ENCODE peak calls at places on chromosomes 12 and 14, in four cellular contexts. Q, X, N and B are unnamed samples.
A peak's percentile ranks its signal among the peaks of the same experiment; 100 is the strongest.

GRCh38 chr12:116266220-116266619 is 11.3 kb downstream of the MED13L start:
- DNase-seq in Q (no peak), X (no peak), N (no peak), B (no peak)

GRCh38 chr12:132812631-132813305 is 15.9 kb downstream of the GOLGA3 start:
- DNase-seq in Q (no peak), X (no peak), N (no peak), B (no peak)

GRCh38 chr14:99191663-99192621 is 80.1 kb downstream of the BCL11B start:
- DNase-seq in Q (no peak), X (no peak), N (no peak), B (no peak)

GRCh38 chr12:106291342-106291741 is 11.2 kb upstream of the TCP11L2 start:
- DNase-seq in Q (no peak), X (no peak), N (no peak), B (no peak)

GRCh38 chr14:66443785-66444184 is 42.4 kb upstream of the CCDC196 start:
- DNase-seq in Q (no peak), X (no peak), N (no peak), B (no peak)

GRCh38 chr12:56154246-56154771 is 1.9 kb downstream of the MYL6B start:
- DNase-seq in Q (no peak), X (no peak), N (no peak), B (no peak)

GRCh38 chr12:93748672-93749403 is 71.7 kb downstream of the CRADD start:
- DNase-seq in Q (no peak), X (peak; percentile 52), N (no peak), B (no peak)

GRCh38 chr14:90444077-90444696 is 47.4 kb downstream of the CALM1 start:
- DNase-seq in Q (no peak), X (no peak), N (no peak), B (peak; percentile 37)

GRCh38 chr14:68506021-68506644 is 286.7 kb downstream of the ZFP36L1 start:
- DNase-seq in Q (no peak), X (no peak), N (no peak), B (no peak)

GRCh38 chr14:89236846-89237245 is 180.2 kb downstream of the FOXN3 start:
- DNase-seq in Q (no peak), X (no peak), N (no peak), B (no peak)

GRCh38 chr14:96745500-96746051 is 51.6 kb upstream of the VRK1 start:
- DNase-seq in Q (no peak), X (no peak), N (no peak), B (no peak)

GRCh38 chr12:68733661-68734071 is 12.3 kb upstream of the SLC35E3 start:
- DNase-seq in Q (no peak), X (no peak), N (no peak), B (no peak)

GRCh38 chr12:122960193-122960569 is 6.1 kb downstream of the ABCB9 start:
- DNase-seq in Q (no peak), X (no peak), N (no peak), B (no peak)

GRCh38 chr12:49231881-49232650 is 32.8 kb upstream of the TUBA1C start:
- DNase-seq in Q (no peak), X (no peak), N (no peak), B (no peak)

GRCh38 chr14:104678346-104678745 is 11.1 kb upstream of the INF2 start:
- DNase-seq in Q (no peak), X (peak; percentile 54), N (no peak), B (no peak)

GRCh38 chr12:95718001-95718400 is 72.6 kb downstream of the NTN4 start:
- DNase-seq in Q (no peak), X (no peak), N (no peak), B (no peak)

DNA sequence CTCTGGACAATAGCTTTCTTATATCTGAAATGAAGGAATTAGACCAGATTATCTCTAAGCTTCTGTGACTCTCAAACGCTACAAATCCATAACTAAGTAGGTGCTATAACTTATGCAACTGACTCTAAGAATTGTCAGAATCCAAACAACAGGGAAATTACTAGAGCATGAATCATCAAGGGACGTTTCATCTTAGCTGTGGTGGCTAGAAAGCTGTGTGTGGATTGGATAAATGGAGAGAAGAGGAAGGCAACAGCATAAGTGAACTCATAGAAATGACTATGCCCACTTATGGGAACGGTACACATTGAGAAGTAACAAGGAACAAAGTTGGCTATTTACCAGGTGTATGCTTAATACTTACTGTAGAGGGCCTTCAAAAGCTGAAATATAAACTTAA is 96.0 kb upstream of the NEDD1 start:
- DNase-seq in Q (no peak), X (no peak), N (no peak), B (peak; percentile 46)
- TF ChIP-seq CREM in Q (no peak), X (no peak), N (no peak), B (no peak)

DNA sequence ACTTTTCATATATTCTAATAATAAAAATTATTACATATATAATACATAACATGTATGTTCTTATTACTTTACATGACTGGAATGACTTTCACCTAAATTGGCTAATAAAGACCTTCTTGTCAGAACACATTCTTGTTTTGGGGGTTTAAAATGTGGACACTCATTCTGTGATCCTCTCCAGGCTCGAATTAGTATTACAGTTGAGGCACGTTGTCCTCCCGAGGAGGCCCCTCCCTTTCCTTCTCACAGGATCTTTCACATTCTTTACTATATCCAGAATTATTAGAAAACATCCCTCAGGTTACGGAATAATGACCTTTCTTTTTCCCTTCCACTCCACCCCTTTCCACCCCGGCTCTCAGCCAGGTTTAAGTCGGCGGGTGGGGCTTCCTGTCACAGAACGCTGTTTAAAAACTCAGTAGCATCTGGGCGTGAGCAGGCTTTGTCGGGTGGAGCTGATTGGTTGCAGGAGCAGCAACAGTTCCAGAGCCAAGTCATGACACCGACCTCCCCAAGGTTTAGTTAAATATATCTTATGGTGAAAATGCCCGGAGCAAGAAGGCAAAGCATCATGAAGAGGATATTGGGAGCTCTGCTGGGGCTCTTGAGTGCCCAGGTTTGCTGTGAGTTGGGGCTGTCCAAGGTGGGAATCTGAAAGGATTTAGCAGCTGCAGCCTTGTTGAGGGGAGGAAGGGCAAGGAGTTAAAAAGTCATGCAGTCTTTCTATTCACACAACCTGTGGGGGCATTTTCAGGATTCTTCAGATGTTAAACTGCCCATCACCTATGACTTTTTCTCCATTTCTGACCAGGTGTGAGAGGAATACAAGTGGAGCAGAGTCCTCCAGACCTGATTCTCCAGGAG is 396.7 kb upstream of the OR4E1 start:
- DNase-seq in Q (peak; percentile 41), X (no peak), N (no peak), B (no peak)
- TF ChIP-seq ATF2 in Q (no peak), X (no peak), N (no peak), B (no peak)

GRCh38 chr14:101562659-101563351 is 1.5 kb downstream of the DIO3 start:
- DNase-seq in Q (no peak), X (no peak), N (no peak), B (no peak)
- TF ChIP-seq CREM in Q (no peak), X (no peak), N (no peak), B (no peak)

DNA sequence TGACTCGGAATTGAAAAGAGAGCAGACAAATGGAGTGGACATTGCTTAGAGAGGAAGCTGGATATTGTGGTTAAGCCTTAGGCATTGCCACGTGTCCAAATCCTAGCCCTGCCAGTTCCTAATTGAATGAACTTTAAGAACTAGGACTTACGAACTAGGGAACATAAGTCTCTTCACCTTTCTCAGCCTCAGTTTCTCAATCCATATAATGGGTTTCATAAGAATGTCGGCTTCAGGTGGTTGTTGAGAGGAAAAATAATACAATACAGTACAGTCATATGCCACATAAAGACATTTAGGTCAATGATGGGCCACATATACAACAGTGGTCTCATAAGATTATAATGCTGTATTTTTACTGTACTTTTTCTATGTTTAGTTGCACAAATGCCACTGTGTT is 14.6 kb upstream of the TBX5 start:
- DNase-seq in Q (no peak), X (no peak), N (no peak), B (no peak)
- TF ChIP-seq ATF2 in Q (no peak), X (no peak), N (no peak), B (no peak)

GRCh38 chr12:32309811-32310755 is 89.3 kb upstream of the FGD4 start:
- DNase-seq in Q (no peak), X (no peak), N (no peak), B (no peak)

GRCh38 chr12:32307352-32307751 is 92.0 kb upstream of the FGD4 start:
- DNase-seq in Q (no peak), X (no peak), N (no peak), B (no peak)

GRCh38 chr12:32312049-32312670 is 87.2 kb upstream of the FGD4 start:
- DNase-seq in Q (no peak), X (no peak), N (peak; percentile 21), B (peak; percentile 42)
- TF ChIP-seq CREM in Q (no peak), X (no peak), N (no peak), B (no peak)

GRCh38 chr12:64656429-64656828 is 46.1 kb downstream of the RASSF3 start:
- DNase-seq in Q (no peak), X (no peak), N (no peak), B (peak; percentile 90)
- TF ChIP-seq ATF2 in Q (no peak), X (no peak), N (no peak), B (peak; percentile 62)

DNA sequence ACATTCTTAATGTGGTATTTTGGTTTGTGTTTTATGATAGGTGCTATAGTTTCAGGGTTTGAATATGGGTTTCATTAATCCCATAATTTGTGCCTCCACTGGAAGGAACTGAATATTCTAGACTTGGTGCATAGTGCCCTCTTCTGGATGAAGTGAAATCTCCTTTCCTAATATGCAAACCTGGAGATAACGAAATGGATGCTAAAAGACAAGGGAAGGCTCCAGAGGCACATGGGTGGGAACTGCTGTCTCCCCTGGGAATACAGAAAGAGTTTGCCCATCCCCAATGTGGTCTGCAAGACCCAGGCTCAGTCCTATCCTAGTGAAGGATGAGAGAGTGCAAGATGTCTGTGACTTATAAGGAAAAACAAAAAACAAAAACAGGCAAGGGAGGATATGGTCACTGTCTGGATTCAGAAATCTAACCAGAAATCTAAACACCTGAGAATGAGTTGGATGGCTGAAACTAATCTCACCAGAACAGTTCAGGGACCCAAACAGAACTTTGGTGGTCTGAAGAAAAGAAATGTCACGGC is 142.3 kb upstream of the TMPO start:
- DNase-seq in Q (no peak), X (peak; percentile 33), N (no peak), B (peak; percentile 30)
- TF ChIP-seq CREM in Q (no peak), X (no peak), N (no peak), B (no peak)